ENCODE peak calls at places on chromosomes 13 and 19, in seven cellular contexts. G, R, J, W, S, P and A are unnamed samples.

GRCh38 chr19:318509-318774 is 26.2 kb downstream of the MIER2 start:
- DNase-seq in G (no peak), R (no peak), J (no peak), W (no peak), S (no peak), P (no peak), A (no peak)

GRCh38 chr13:84139561-84140158 is 257.4 kb upstream of the SLITRK1 start:
- DNase-seq in G (no peak), R (no peak), J (no peak), W (no peak), S (no peak), P (no peak), A (no peak)

GRCh38 chr13:104011505-104012270 is 945.5 kb upstream of the SLC10A2 start:
- DNase-seq in G (peak), R (peak), J (no peak), W (no peak), S (peak), P (no peak), A (peak)

GRCh38 chr13:26246154-26246553 is 7.8 kb upstream of the CDK8 start:
- DNase-seq in G (no peak), R (peak), J (peak), W (no peak), S (peak), P (no peak), A (no peak)

GRCh38 chr19:1000095-1000494 is at the start of gene GRIN3B:
- DNase-seq in G (peak), R (peak), J (peak), W (peak), S (peak), P (peak), A (peak)

GRCh38 chr19:14450168-14450874 is 17.2 kb downstream of the PKN1 start:
- DNase-seq in G (no peak), R (peak), J (no peak), W (peak), S (peak), P (peak), A (peak)

GRCh38 chr19:6610934-6611370 is 20.0 kb upstream of the CD70 start:
- DNase-seq in G (no peak), R (peak), J (peak), W (no peak), S (no peak), P (no peak), A (no peak)

GRCh38 chr13:71625694-71626093 is 241.3 kb downstream of the DACH1 start:
- DNase-seq in G (no peak), R (peak), J (peak), W (no peak), S (no peak), P (no peak), A (no peak)

GRCh38 chr19:40744554-40745401 is 5.5 kb downstream of the ACTMAP start:
- DNase-seq in G (no peak), R (peak), J (no peak), W (no peak), S (peak), P (peak), A (peak)

GRCh38 chr13:51249767-51250741 is 27.9 kb downstream of the FAM124A start:
- DNase-seq in G (no peak), R (no peak), J (no peak), W (no peak), S (no peak), P (no peak), A (no peak)

GRCh38 chr19:7336321-7336973 is 12.3 kb upstream of the ARHGEF18 start:
- DNase-seq in G (no peak), R (no peak), J (no peak), W (no peak), S (no peak), P (no peak), A (no peak)

GRCh38 chr13:109351236-109351635 is 435.1 kb downstream of the IRS2 start:
- DNase-seq in G (no peak), R (no peak), J (no peak), W (no peak), S (no peak), P (no peak), A (no peak)

GRCh38 chr13:62085832-62086231 is 670.2 kb upstream of the PCDH20 start:
- DNase-seq in G (no peak), R (no peak), J (no peak), W (no peak), S (peak), P (no peak), A (no peak)

GRCh38 chr13:62084728-62085127 is 669.1 kb upstream of the PCDH20 start:
- DNase-seq in G (no peak), R (no peak), J (no peak), W (no peak), S (no peak), P (no peak), A (no peak)

GRCh38 chr13:62088155-62088554 is 672.5 kb upstream of the PCDH20 start:
- DNase-seq in G (no peak), R (no peak), J (no peak), W (no peak), S (no peak), P (no peak), A (no peak)

DNA sequence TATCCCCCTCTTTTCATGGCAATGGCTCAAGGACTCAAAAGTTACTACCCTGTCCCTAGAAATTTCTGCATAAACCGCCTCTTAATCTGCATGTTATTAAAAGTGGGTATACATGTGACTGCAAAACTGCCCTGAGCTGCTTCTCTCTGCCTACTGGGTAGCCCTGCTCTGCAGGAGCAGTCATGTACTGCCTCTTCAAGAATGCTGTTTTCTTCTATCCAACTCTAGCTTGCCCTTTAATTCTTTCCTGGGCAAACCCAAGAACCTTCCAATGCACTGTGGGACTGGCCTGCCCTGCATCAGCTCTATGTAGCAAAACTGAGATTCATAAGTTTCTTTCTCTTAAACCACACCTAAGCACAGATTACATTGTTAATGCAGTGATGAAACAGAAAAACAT is 669.7 kb upstream of the PCDH20 start:
- DNase-seq in G (no peak), R (no peak), J (no peak), W (no peak), S (peak), P (no peak), A (no peak)
- H4K8ac ChIP-seq in G (no peak), R (no peak), J (no peak), W (no peak), S (no peak), P (no peak), A (no peak)

DNA sequence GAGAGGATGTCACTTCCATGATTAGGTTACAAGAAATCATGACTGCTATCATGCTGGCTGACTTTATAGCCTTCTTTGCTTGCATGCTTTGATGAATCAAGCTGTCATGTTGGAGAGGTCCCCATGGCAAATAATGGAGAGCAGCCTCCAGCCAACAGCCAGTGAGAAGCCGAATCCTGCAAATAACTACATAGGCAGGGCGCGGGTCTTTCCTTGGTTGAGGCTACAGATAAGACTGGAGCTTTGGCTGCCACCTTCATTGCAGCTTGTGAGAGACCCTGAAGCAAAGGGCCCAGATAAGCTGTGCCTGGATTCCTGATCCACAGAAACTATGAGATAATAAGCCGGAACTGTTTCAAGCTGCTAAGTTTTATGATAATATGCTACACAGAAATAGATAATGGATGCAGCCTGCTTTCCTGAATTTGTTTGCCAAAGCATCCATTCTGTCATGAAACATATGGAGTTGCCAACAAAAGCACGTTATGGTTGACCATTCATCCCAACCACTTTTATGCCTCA is 257.0 kb downstream of the HS6ST3 start:
- DNase-seq in G (no peak), R (no peak), J (no peak), W (no peak), S (peak), P (no peak), A (no peak)
- H2AK5ac ChIP-seq in G (no peak), R (no peak), J (no peak), W (no peak), S (no peak), P (no peak), A (no peak)

GRCh38 chr13:59103004-59103768 is 1060.5 kb downstream of the DIAPH3 start:
- DNase-seq in G (no peak), R (peak), J (peak), W (no peak), S (no peak), P (no peak), A (no peak)
- H2BK5ac ChIP-seq in G (no peak), R (no peak), J (peak), W (no peak), S (no peak), P (no peak), A (no peak)

GRCh38 chr13:48776396-48776795 is 122.7 kb downstream of the CYSLTR2 start:
- DNase-seq in G (no peak), R (peak), J (peak), W (no peak), S (no peak), P (peak), A (no peak)

GRCh38 chr13:48772908-48773307 is 119.2 kb downstream of the CYSLTR2 start:
- DNase-seq in G (no peak), R (no peak), J (no peak), W (no peak), S (no peak), P (no peak), A (no peak)

GRCh38 chr13:48775285-48775684 is 121.6 kb downstream of the CYSLTR2 start:
- DNase-seq in G (no peak), R (no peak), J (peak), W (no peak), S (no peak), P (no peak), A (no peak)

GRCh38 chr13:48775804-48776203 is 122.1 kb downstream of the CYSLTR2 start:
- DNase-seq in G (no peak), R (peak), J (peak), W (no peak), S (peak), P (peak), A (no peak)

GRCh38 chr13:48773531-48774275 is 120.0 kb downstream of the CYSLTR2 start:
- DNase-seq in G (no peak), R (peak), J (peak), W (no peak), S (no peak), P (peak), A (no peak)
- H4K8ac ChIP-seq in G (no peak), R (no peak), J (no peak), W (no peak), S (no peak), P (no peak), A (no peak)

DNA sequence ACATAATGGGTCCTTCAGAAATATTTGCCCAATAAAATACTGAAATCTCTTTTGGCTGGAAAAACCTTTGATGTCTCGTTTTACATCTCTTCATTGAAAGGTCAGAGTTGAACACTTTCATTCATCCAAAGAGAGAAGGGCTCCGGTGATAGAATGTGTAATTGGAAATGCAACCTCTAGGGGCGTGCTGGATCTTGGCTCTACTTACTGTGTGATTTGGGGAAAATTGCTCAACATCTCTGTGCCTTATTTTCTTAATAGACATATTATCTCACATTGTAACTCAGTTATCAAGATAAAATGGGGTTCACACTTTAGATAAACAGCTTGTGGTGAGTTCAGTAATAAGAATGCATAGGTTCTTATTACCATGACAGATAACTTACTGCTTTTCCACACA is 1444.1 kb downstream of the SLITRK5 start:
- DNase-seq in G (no peak), R (no peak), J (no peak), W (no peak), S (peak), P (peak), A (no peak)
- H2AK5ac ChIP-seq in G (no peak), R (no peak), J (no peak), W (no peak), S (no peak), P (no peak), A (no peak)

GRCh38 chr19:18128805-18129204 is 24.2 kb upstream of the PIK3R2 start:
- DNase-seq in G (no peak), R (no peak), J (no peak), W (no peak), S (no peak), P (no peak), A (no peak)

GRCh38 chr19:18131841-18132596 is 20.9 kb upstream of the PIK3R2 start:
- DNase-seq in G (no peak), R (no peak), J (no peak), W (peak), S (no peak), P (no peak), A (peak)

GRCh38 chr19:18126097-18126496 is 26.9 kb upstream of the PIK3R2 start:
- DNase-seq in G (no peak), R (no peak), J (no peak), W (no peak), S (no peak), P (no peak), A (no peak)

GRCh38 chr19:18130523-18131242 is 22.3 kb upstream of the PIK3R2 start:
- DNase-seq in G (no peak), R (no peak), J (no peak), W (no peak), S (no peak), P (no peak), A (no peak)

GRCh38 chr19:18128044-18128443 is 24.9 kb upstream of the PIK3R2 start:
- DNase-seq in G (no peak), R (peak), J (peak), W (no peak), S (no peak), P (no peak), A (no peak)
- H2BK5ac ChIP-seq in G (no peak), R (no peak), J (no peak), W (no peak), S (no peak), P (no peak), A (no peak)